ENCODE peak calls at places on chromosome 15, in ten cellular contexts. W is psoas muscle, E is lower lobe of right lung, P is GM12864, X is coronary artery, Y is K562, Q is MCF 10A, M is GM10248, H is AG04450, C is GM13977. G is an unnamed sample.

GRCh38 chr15:63893866-63894661 is 60.3 kb upstream of the HERC1 start:
- DNase-seq in C (no peak), Q (no peak), M (no peak), W (peak), P (no peak), E (peak), H (no peak), Y (no peak), X (no peak), G (no peak)

GRCh38 chr15:100997442-100997841 is 78.3 kb downstream of the LRRK1 start:
- DNase-seq in H (no peak), X (no peak), Y (no peak), M (no peak), E (no peak), W (no peak), P (no peak), Q (no peak), C (no peak), G (no peak)

GRCh38 chr15:28125673-28126651 is 26.8 kb upstream of the OCA2 start:
- DNase-seq in M (no peak), Q (peak), E (no peak), Y (peak), X (no peak), C (no peak), P (peak), W (no peak), H (peak), G (no peak)

GRCh38 chr15:57391537-57391936 is 15.2 kb downstream of the CGNL1 start:
- DNase-seq in C (no peak), E (no peak), H (no peak), Q (no peak), M (no peak), X (no peak), Y (no peak), W (no peak), P (no peak), G (no peak)

GRCh38 chr15:38549222-38549621 is 15.4 kb downstream of the RASGRP1 start:
- DNase-seq in P (no peak), H (no peak), C (no peak), M (no peak), W (no peak), Y (no peak), X (no peak), Q (no peak), E (no peak), G (no peak)

GRCh38 chr15:99435761-99436346 is 129.9 kb upstream of the MEF2A start:
- DNase-seq in E (no peak), W (peak), C (no peak), Y (no peak), X (no peak), M (no peak), P (no peak), Q (no peak), H (no peak), G (no peak)

GRCh38 chr15:84983299-84983698 is 1.6 kb downstream of the PDE8A start:
- DNase-seq in W (no peak), M (no peak), X (no peak), C (no peak), P (no peak), H (no peak), Y (no peak), Q (no peak), E (no peak), G (no peak)

GRCh38 chr15:32844118-32844711 is 126.4 kb downstream of the GREM1 start:
- DNase-seq in X (no peak), Y (peak), Q (peak), E (no peak), P (peak), H (no peak), W (no peak), M (peak), C (peak), G (peak)

GRCh38 chr15:80736571-80736970 is 41.5 kb downstream of the ABHD17C start:
- DNase-seq in E (no peak), Q (no peak), Y (no peak), W (no peak), C (no peak), M (no peak), X (no peak), H (no peak), P (no peak), G (no peak)

GRCh38 chr15:38225381-38225780 is 27.3 kb upstream of the SPRED1 start:
- DNase-seq in X (no peak), P (no peak), Y (no peak), H (no peak), M (no peak), E (no peak), Q (no peak), W (no peak), C (no peak), G (no peak)

GRCh38 chr15:72233759-72234158 is 2.8 kb upstream of the PKM start:
- DNase-seq in C (no peak), M (no peak), W (no peak), X (no peak), H (no peak), Q (no peak), E (no peak), P (no peak), Y (no peak), G (no peak)

GRCh38 chr15:39188930-39189329 is 391.9 kb upstream of the THBS1 start:
- DNase-seq in Y (no peak), P (no peak), E (no peak), Q (peak), W (no peak), X (no peak), M (no peak), H (no peak), C (no peak), G (no peak)

GRCh38 chr15:82129769-82130168 is 84.0 kb upstream of the MEX3B start:
- DNase-seq in P (no peak), W (no peak), X (no peak), Q (no peak), H (peak), Y (no peak), M (no peak), C (no peak), E (no peak), G (no peak)

GRCh38 chr15:84915011-84915958 is 30.8 kb downstream of the SLC28A1 start:
- DNase-seq in C (peak), Y (peak), E (peak), M (peak), Q (peak), P (no peak), X (peak), H (no peak), W (peak), G (peak)

GRCh38 chr15:60633426-60633968 is 154.6 kb upstream of the ICE2 start:
- DNase-seq in Q (no peak), P (no peak), X (no peak), Y (no peak), W (no peak), C (no peak), H (no peak), E (no peak), M (no peak), G (no peak)

GRCh38 chr15:62464705-62465104 is 299.6 kb upstream of the C2CD4B start:
- DNase-seq in C (no peak), E (no peak), H (no peak), M (no peak), X (no peak), Q (no peak), P (no peak), Y (no peak), W (no peak), G (no peak)

GRCh38 chr15:95565702-95566101 is 764.8 kb upstream of the NR2F2 start:
- DNase-seq in Y (no peak), Q (no peak), M (no peak), X (no peak), H (no peak), W (no peak), E (no peak), P (no peak), C (no peak), G (no peak)

GRCh38 chr15:73804421-73804820 is 51.3 kb upstream of the INSYN1 start:
- DNase-seq in E (no peak), X (no peak), P (no peak), C (no peak), H (no peak), W (no peak), M (no peak), Y (no peak), Q (no peak), G (no peak)

GRCh38 chr15:72271895-72272212 is 500 bp downstream of the PARP6 start:
- DNase-seq in H (no peak), P (no peak), M (peak), E (no peak), Y (peak), X (no peak), W (no peak), C (no peak), Q (peak), G (no peak)

GRCh38 chr15:75002398-75002797 is 7.0 kb downstream of the SCAMP5 start:
- DNase-seq in E (no peak), M (no peak), C (no peak), X (no peak), Q (no peak), P (no peak), H (no peak), Y (no peak), W (no peak), G (no peak)

GRCh38 chr15:95655089-95655488 is 675.4 kb upstream of the NR2F2 start:
- DNase-seq in W (no peak), Y (no peak), M (no peak), P (no peak), Q (no peak), X (no peak), C (no peak), E (no peak), H (no peak), G (no peak)

GRCh38 chr15:98308117-98308516 is 340.2 kb upstream of the IGF1R start:
- DNase-seq in X (no peak), E (no peak), W (no peak), P (no peak), Q (no peak), Y (no peak), H (no peak), M (no peak), C (no peak), G (no peak)

GRCh38 chr15:51874751-51875644 is 45.5 kb downstream of the TMOD3 start:
- DNase-seq in H (peak), X (no peak), Q (peak), E (no peak), C (no peak), W (no peak), P (no peak), M (no peak), Y (peak), G (no peak)

GRCh38 chr15:71804226-71804625 is 6.1 kb upstream of the NR2E3 start:
- DNase-seq in W (no peak), E (no peak), Q (no peak), P (no peak), M (no peak), Y (no peak), C (no peak), H (no peak), X (no peak), G (peak)

GRCh38 chr15:100910556-100910955 is 8.6 kb upstream of the LRRK1 start:
- DNase-seq in E (no peak), X (peak), M (no peak), C (no peak), H (no peak), Y (no peak), Q (no peak), W (no peak), P (no peak), G (no peak)

DNA sequence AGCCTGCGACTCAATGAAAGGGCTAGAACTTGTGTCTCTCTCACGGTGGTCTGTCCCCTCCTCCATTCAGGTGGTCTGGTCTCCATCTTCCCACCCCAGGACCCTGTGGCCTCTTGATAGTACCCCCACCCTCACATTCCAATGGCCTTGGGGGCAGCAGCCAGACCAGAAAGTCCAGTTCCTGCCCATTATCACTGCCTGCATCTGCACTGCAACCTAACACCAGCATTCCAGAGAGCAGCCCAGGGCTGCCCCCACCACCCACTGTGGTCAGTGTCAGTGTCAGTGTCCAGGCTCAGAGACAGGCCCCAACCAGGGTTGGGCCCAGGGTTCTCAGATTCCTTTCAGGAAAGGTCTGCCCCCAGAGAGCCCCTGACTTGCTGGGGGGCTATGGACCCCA is 12.6 kb downstream of the IGDCC3 start:
- DNase-seq in W (no peak), C (no peak), P (no peak), Y (no peak), X (no peak), E (no peak), H (no peak), M (no peak), Q (no peak), G (no peak)
- TF ChIP-seq CTCF in W (no peak), C (no peak), P (no peak), Y (no peak), X (no peak), E (no peak), H (no peak), M (no peak), Q (no peak), G (no peak)

GRCh38 chr15:70121656-70122297 is 24.1 kb upstream of the TLE3 start:
- DNase-seq in E (no peak), W (peak), H (peak), Q (peak), P (no peak), Y (no peak), X (no peak), M (no peak), C (no peak), G (no peak)
- TF ChIP-seq CTCF in E (no peak), W (no peak), H (peak), Q (peak), P (no peak), Y (peak), X (no peak), M (peak), C (no peak), G (peak)

GRCh38 chr15:66046751-66047150 is 177.5 kb downstream of the RAB11A start:
- DNase-seq in H (no peak), C (no peak), X (no peak), W (no peak), P (no peak), M (peak), Q (no peak), Y (no peak), E (no peak), G (peak)
- TF ChIP-seq CTCF in H (no peak), C (peak), X (no peak), W (no peak), P (peak), M (no peak), Q (no peak), Y (peak), E (no peak), G (no peak)

GRCh38 chr15:83578706-83579105 is 75.2 kb upstream of the ADAMTSL3 start:
- DNase-seq in E (no peak), Y (no peak), W (no peak), H (no peak), M (no peak), P (no peak), C (no peak), Q (no peak), X (no peak), G (no peak)

GRCh38 chr15:83570756-83571155 is 83.2 kb upstream of the ADAMTSL3 start:
- DNase-seq in W (no peak), X (no peak), Y (no peak), M (no peak), Q (no peak), E (no peak), H (no peak), P (no peak), C (no peak), G (no peak)

GRCh38 chr15:83571820-83572707 is 81.9 kb upstream of the ADAMTSL3 start:
- DNase-seq in E (no peak), H (no peak), P (no peak), W (no peak), Q (peak), Y (no peak), X (no peak), C (peak), M (peak), G (peak)

GRCh38 chr15:83569341-83569740 is 84.6 kb upstream of the ADAMTSL3 start:
- DNase-seq in Q (no peak), P (no peak), H (no peak), M (no peak), E (no peak), Y (no peak), W (no peak), C (no peak), X (no peak), G (no peak)

DNA sequence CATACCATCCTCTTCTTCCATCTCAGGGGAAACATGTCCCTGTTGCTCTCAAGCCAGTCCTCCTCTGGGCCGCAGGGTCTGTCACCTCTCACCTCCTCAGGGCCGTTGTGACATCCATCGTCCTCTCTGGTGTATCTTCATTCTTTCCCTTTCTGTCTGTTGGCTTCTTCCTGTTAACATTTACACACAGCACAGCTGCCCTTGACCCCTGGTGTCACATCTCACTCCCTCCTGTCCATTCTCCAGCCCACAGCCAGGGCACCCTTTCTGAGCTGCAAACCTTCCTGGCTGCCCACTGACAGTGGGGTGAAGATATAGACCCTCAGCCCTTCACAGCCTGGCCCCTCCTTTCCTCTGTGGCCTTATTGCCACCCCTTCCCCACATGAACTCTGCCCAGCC is 79.6 kb upstream of the ADAMTSL3 start:
- DNase-seq in Y (no peak), C (no peak), P (no peak), X (no peak), E (no peak), W (no peak), H (no peak), M (no peak), Q (no peak), G (no peak)
- TF ChIP-seq CTCF in Y (no peak), C (no peak), P (no peak), X (no peak), E (no peak), W (no peak), H (no peak), M (no peak), Q (no peak), G (no peak)

DNA sequence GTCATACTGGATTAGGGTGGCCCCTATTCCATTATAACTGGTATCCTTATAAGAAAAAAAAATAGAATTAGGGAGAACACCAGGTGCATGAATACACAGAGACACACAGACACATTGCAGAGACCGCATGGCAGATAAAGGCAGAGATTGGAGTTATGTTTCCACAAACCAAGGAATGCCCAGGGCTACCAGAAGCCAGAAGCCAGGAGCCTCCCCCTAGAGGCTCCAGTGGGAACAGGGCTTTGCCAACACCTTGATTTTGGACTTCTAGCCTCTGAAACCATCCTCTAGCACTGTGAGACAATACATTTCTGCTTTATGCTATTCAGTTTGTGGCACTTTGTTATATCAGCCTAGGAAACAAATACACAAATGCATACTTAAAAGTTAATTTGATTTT is 10.4 kb downstream of the GOLM2 start:
- DNase-seq in X (no peak), H (no peak), P (no peak), Q (peak), C (no peak), M (no peak), W (no peak), E (no peak), Y (peak), G (no peak)
- TF ChIP-seq CTCF in X (no peak), H (peak), P (peak), Q (peak), C (peak), M (peak), W (no peak), E (no peak), Y (peak), G (no peak)

DNA sequence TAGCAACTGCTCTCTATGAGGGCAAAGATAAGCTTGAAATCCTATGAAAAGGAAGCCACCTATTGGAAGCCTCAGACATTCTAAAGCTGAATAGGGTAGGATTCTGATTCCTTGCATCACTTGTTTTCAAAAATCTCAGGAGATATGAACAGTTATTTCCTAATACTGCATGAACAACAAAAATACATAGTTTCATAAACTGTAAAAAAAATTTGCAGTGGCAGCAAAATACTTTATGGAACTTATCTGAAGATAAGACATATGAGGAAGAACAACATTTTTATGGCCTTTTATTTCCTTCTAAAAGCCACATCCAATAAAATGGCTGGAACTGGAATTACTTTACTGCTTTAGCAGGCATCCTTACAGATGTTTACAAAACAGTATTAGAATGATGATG is 29.9 kb downstream of the AP3S2 start:
- DNase-seq in C (no peak), M (no peak), H (no peak), E (no peak), P (no peak), Y (no peak), X (no peak), W (no peak), Q (peak), G (no peak)
- TF ChIP-seq CTCF in C (no peak), M (no peak), H (no peak), E (no peak), P (no peak), Y (no peak), X (no peak), W (no peak), Q (no peak), G (no peak)

G was measured in GM13976.